ENCODE peak calls at places on chromosomes 4 and X, in six cellular contexts. J is mesothelial cell of epicardium; K is NCI-H510A treated with DMSO at 0.1 percent for 48 hours; S is activated CD8-positive, alpha-beta memory T cell treated with anti-CD3 and anti-CD28 coated beads, Interleukin-2, amount 50 U/mL, for 48 hours; X is memory B cell; U is Caco-2. B is an unnamed sample.

GRCh38 chr4:185101354-185101890 is 41.6 kb upstream of the SLC25A4 start:
- DNase-seq in J (no peak), K (no peak), S (no peak), X (no peak), U (no peak), B (no peak)

GRCh38 chr4:56871357-56871993 is 36.2 kb upstream of the REST start:
- DNase-seq in J (no peak), K (peak), S (no peak), X (no peak), U (no peak), B (peak)

GRCh38 chr4:3311489-3312171 is 18.8 kb downstream of the RGS12 start:
- DNase-seq in J (no peak), K (no peak), S (peak), X (no peak), U (no peak), B (no peak)

GRCh38 chr4:104596189-104596588 is 101.5 kb upstream of the CXXC4 start:
- DNase-seq in J (no peak), K (no peak), S (no peak), X (no peak), U (no peak), B (no peak)

GRCh38 chr4:69470561-69470960 is 25.1 kb downstream of the UGT2B4 start:
- DNase-seq in J (no peak), K (no peak), S (no peak), X (no peak), U (no peak), B (no peak)

GRCh38 chr4:25621027-25621930 is 34.4 kb upstream of the SLC34A2 start:
- DNase-seq in J (no peak), K (no peak), S (no peak), X (no peak), U (no peak), B (no peak)

GRCh38 chr4:183450108-183450507 is 5.7 kb downstream of the CDKN2AIP start:
- DNase-seq in J (no peak), K (no peak), S (no peak), X (no peak), U (no peak), B (no peak)

GRCh38 chr4:130563185-130563890 is 1467.4 kb downstream of the C4orf33 start:
- DNase-seq in J (no peak), K (no peak), S (no peak), X (no peak), U (peak), B (no peak)

GRCh38 chr4:74531952-74532794 is 87.2 kb downstream of the AREG start:
- DNase-seq in J (no peak), K (peak), S (no peak), X (no peak), U (peak), B (no peak)

GRCh38 chr4:140113653-140114052 is 40.3 kb downstream of the MAML3 start:
- DNase-seq in J (no peak), K (no peak), S (no peak), X (no peak), U (no peak), B (no peak)

GRCh38 chr4:105551968-105552746 is at the start of gene ARHGEF38:
- DNase-seq in J (no peak), K (peak), S (no peak), X (no peak), U (peak), B (no peak)

GRCh38 chrX:134406230-134406794 is 53.7 kb upstream of the HPRT1 start:
- DNase-seq in J (no peak), K (no peak), S (no peak), X (no peak), U (peak), B (no peak)

GRCh38 chr4:185697488-185697887 is 114.5 kb downstream of the SORBS2 start:
- DNase-seq in J (no peak), K (no peak), S (no peak), X (no peak), U (no peak), B (no peak)

GRCh38 chrX:136850441-136851175 is 29.9 kb downstream of the RBMX start:
- DNase-seq in J (no peak), K (no peak), S (no peak), X (no peak), U (no peak), B (no peak)

GRCh38 chrX:125291124-125291523 is 28.5 kb upstream of the TEX13C start:
- DNase-seq in J (no peak), K (no peak), S (no peak), X (no peak), U (no peak), B (no peak)

GRCh38 chr4:76590847-76591281 is 155.8 kb downstream of the SHROOM3 start:
- DNase-seq in J (no peak), K (no peak), S (no peak), X (no peak), U (no peak), B (no peak)

GRCh38 chr4:39889226-39889625 is 88.5 kb downstream of the PDS5A start:
- DNase-seq in J (no peak), K (no peak), S (no peak), X (no peak), U (no peak), B (no peak)

GRCh38 chr4:181148470-181148869 is 1094.7 kb upstream of the TENM3 start:
- DNase-seq in J (no peak), K (no peak), S (no peak), X (no peak), U (no peak), B (no peak)

GRCh38 chr4:133186210-133186609 is 37.1 kb downstream of the PCDH10 start:
- DNase-seq in J (no peak), K (no peak), S (no peak), X (no peak), U (no peak), B (no peak)

GRCh38 chr4:76453232-76453631 is 18.2 kb downstream of the SHROOM3 start:
- DNase-seq in J (no peak), K (no peak), S (no peak), X (no peak), U (no peak), B (no peak)

GRCh38 chrX:9832811-9833210 is 46.6 kb downstream of the SHROOM2 start:
- DNase-seq in J (no peak), K (peak), S (no peak), X (no peak), U (no peak), B (no peak)

GRCh38 chr4:161498155-161498554 is 665.6 kb downstream of the FSTL5 start:
- DNase-seq in J (no peak), K (no peak), S (no peak), X (no peak), U (no peak), B (no peak)

GRCh38 chr4:95606739-95607138 is 58.0 kb upstream of the UNC5C start:
- DNase-seq in J (no peak), K (no peak), S (no peak), X (no peak), U (no peak), B (no peak)

GRCh38 chr4:186497043-186497442 is 58.3 kb downstream of the MTNR1A start:
- DNase-seq in J (no peak), K (no peak), S (no peak), X (no peak), U (no peak), B (no peak)

GRCh38 chrX:129842510-129843208 is 1.0 kb downstream of the ZDHHC9 start:
- DNase-seq in J (no peak), K (no peak), S (peak), X (no peak), U (peak), B (no peak)

GRCh38 chr4:112152496-112152895 is 7.2 kb downstream of the FAM241A start:
- DNase-seq in J (no peak), K (no peak), S (no peak), X (no peak), U (no peak), B (no peak)

GRCh38 chr4:158873795-158874359 is 105.1 kb downstream of the FNIP2 start:
- DNase-seq in J (no peak), K (no peak), S (no peak), X (no peak), U (peak), B (no peak)

GRCh38 chr4:140302151-140302859 is 71.1 kb upstream of the SCOC start:
- DNase-seq in J (no peak), K (no peak), S (no peak), X (no peak), U (no peak), B (no peak)

GRCh38 chr4:115453416-115453815 is 340.0 kb upstream of the NDST4 start:
- DNase-seq in J (no peak), K (no peak), S (no peak), X (no peak), U (no peak), B (no peak)

GRCh38 chr4:30839583-30840520 is 119.7 kb downstream of the PCDH7 start:
- DNase-seq in J (no peak), K (no peak), S (no peak), X (no peak), U (no peak), B (no peak)

GRCh38 chrX:50204364-50204899 is at the start of gene CCNB3:
- DNase-seq in J (peak), K (peak), S (peak), X (peak), U (peak), B (peak)

GRCh38 chrX:154308108-154308946 is 12.7 kb downstream of the TKTL1 start:
- DNase-seq in J (no peak), K (peak), S (peak), X (peak), U (peak), B (no peak)

GRCh38 chrX:106903856-106904528 is 851 bp upstream of the RIPPLY1 start:
- DNase-seq in J (no peak), K (no peak), S (no peak), X (no peak), U (no peak), B (no peak)

GRCh38 chrX:68945603-68946228 is 116.9 kb downstream of the EFNB1 start:
- DNase-seq in J (no peak), K (no peak), S (no peak), X (no peak), U (peak), B (no peak)

GRCh38 chrX:132592880-132593279 is 104.0 kb upstream of the MBNL3 start:
- DNase-seq in J (no peak), K (peak), S (no peak), X (peak), U (peak), B (no peak)

GRCh38 chr4:54930226-54930625 is 195.2 kb downstream of the KDR start:
- DNase-seq in J (no peak), K (peak), S (no peak), X (no peak), U (no peak), B (no peak)

GRCh38 chr4:6446538-6447451 is 25.6 kb downstream of the PPP2R2C start:
- DNase-seq in J (no peak), K (no peak), S (no peak), X (no peak), U (no peak), B (no peak)

GRCh38 chr4:77001907-77002306 is 52.4 kb downstream of the SEPTIN11 start:
- DNase-seq in J (no peak), K (peak), S (no peak), X (no peak), U (no peak), B (no peak)

GRCh38 chr4:114479595-114479994 is 119.0 kb upstream of the UGT8 start:
- DNase-seq in J (no peak), K (peak), S (no peak), X (no peak), U (peak), B (no peak)

B was measured in HFF-Myc.